ENCODE peak calls at places on chromosomes 5 and 9, in nine cellular contexts. One of them, this sample, is unnamed.

GRCh38 chr5:159187674-159188164 is 21.6 kb downstream of the RNF145 start:
- DNase-seq in tibial nerve: no peak
- DNase-seq in cardiac fibroblast: no peak
- DNase-seq in esophagus squamous epithelium: no peak
- DNase-seq in AG09319: no peak
- DNase-seq in HCT116: no peak
- DNase-seq in AG04449: no peak
- DNase-seq in neural progenitor cell: no peak
- DNase-seq in astrocyte: no peak
- DNase-seq in this sample: no peak

GRCh38 chr9:101352892-101353462 is 31.8 kb downstream of the BAAT start:
- DNase-seq in AG09319: no peak
- DNase-seq in esophagus squamous epithelium: no peak
- DNase-seq in neural progenitor cell: no peak
- DNase-seq in tibial nerve: no peak
- DNase-seq in HCT116: no peak
- DNase-seq in astrocyte: no peak
- DNase-seq in cardiac fibroblast: no peak
- DNase-seq in AG04449: no peak
- DNase-seq in this sample: no peak

GRCh38 chr9:70561805-70562395 is 147.4 kb upstream of the KLF9 start:
- DNase-seq in HCT116: no peak
- DNase-seq in tibial nerve: no peak
- DNase-seq in AG04449: no peak
- DNase-seq in astrocyte: no peak
- DNase-seq in esophagus squamous epithelium: no peak
- DNase-seq in cardiac fibroblast: no peak
- DNase-seq in AG09319: peak; percentile 77
- DNase-seq in neural progenitor cell: no peak
- DNase-seq in this sample: no peak

GRCh38 chr5:38420691-38421395 is 135.6 kb downstream of the LIFR start:
- DNase-seq in cardiac fibroblast: peak; percentile 75
- DNase-seq in esophagus squamous epithelium: no peak
- DNase-seq in astrocyte: peak; percentile 36
- DNase-seq in AG04449: no peak
- DNase-seq in neural progenitor cell: peak; percentile 61
- DNase-seq in HCT116: peak; percentile 60
- DNase-seq in tibial nerve: peak; percentile 61
- DNase-seq in AG09319: no peak
- DNase-seq in this sample: no peak

GRCh38 chr9:27528886-27529315 is 713 bp downstream of the MOB3B start:
- DNase-seq in HCT116: no peak
- DNase-seq in astrocyte: peak; percentile 2
- DNase-seq in tibial nerve: peak; percentile 30
- DNase-seq in AG09319: no peak
- DNase-seq in neural progenitor cell: peak; percentile 80
- DNase-seq in cardiac fibroblast: no peak
- DNase-seq in AG04449: no peak
- DNase-seq in esophagus squamous epithelium: peak; percentile 5
- DNase-seq in this sample: peak; percentile 54

GRCh38 chr9:72703574-72703973 is 182.2 kb downstream of the TMC1 start:
- DNase-seq in HCT116: no peak
- DNase-seq in tibial nerve: no peak
- DNase-seq in AG04449: no peak
- DNase-seq in astrocyte: peak; percentile 43
- DNase-seq in cardiac fibroblast: no peak
- DNase-seq in AG09319: no peak
- DNase-seq in esophagus squamous epithelium: no peak
- DNase-seq in neural progenitor cell: no peak
- DNase-seq in this sample: no peak

GRCh38 chr9:13956107-13956506 is 357.8 kb downstream of the NFIB start:
- DNase-seq in neural progenitor cell: no peak
- DNase-seq in AG09319: no peak
- DNase-seq in HCT116: no peak
- DNase-seq in cardiac fibroblast: no peak
- DNase-seq in astrocyte: no peak
- DNase-seq in AG04449: no peak
- DNase-seq in esophagus squamous epithelium: no peak
- DNase-seq in tibial nerve: no peak
- DNase-seq in this sample: no peak

GRCh38 chr5:154465169-154465568 is 12.9 kb downstream of the HAND1 start:
- DNase-seq in astrocyte: no peak
- DNase-seq in tibial nerve: no peak
- DNase-seq in neural progenitor cell: no peak
- DNase-seq in HCT116: peak; percentile 23
- DNase-seq in esophagus squamous epithelium: no peak
- DNase-seq in AG09319: no peak
- DNase-seq in cardiac fibroblast: peak; percentile 76
- DNase-seq in AG04449: no peak
- DNase-seq in this sample: no peak

GRCh38 chr5:83401122-83401620 is 70.4 kb upstream of the VCAN start:
- DNase-seq in HCT116: no peak
- DNase-seq in AG09319: no peak
- DNase-seq in astrocyte: no peak
- DNase-seq in tibial nerve: no peak
- DNase-seq in AG04449: no peak
- DNase-seq in cardiac fibroblast: no peak
- DNase-seq in neural progenitor cell: no peak
- DNase-seq in esophagus squamous epithelium: no peak
- DNase-seq in this sample: no peak

GRCh38 chr5:73867344-73868335 is 241.6 kb downstream of the ARHGEF28 start:
- DNase-seq in AG04449: no peak
- DNase-seq in HCT116: no peak
- DNase-seq in astrocyte: peak; percentile 47
- DNase-seq in tibial nerve: no peak
- DNase-seq in esophagus squamous epithelium: no peak
- DNase-seq in AG09319: peak; percentile 24
- DNase-seq in cardiac fibroblast: peak; percentile 23
- DNase-seq in neural progenitor cell: no peak
- DNase-seq in this sample: no peak

GRCh38 chr9:79694676-79695400 is 123.1 kb downstream of the TLE4 start:
- DNase-seq in astrocyte: peak; percentile 91
- DNase-seq in HCT116: no peak
- DNase-seq in tibial nerve: no peak
- DNase-seq in neural progenitor cell: peak; percentile 81
- DNase-seq in esophagus squamous epithelium: no peak
- DNase-seq in AG09319: no peak
- DNase-seq in AG04449: peak; percentile 89
- DNase-seq in cardiac fibroblast: peak; percentile 70
- DNase-seq in this sample: no peak

GRCh38 chr5:145855842-145856267 is 17.0 kb downstream of the GRXCR2 start:
- DNase-seq in HCT116: no peak
- DNase-seq in neural progenitor cell: no peak
- DNase-seq in esophagus squamous epithelium: no peak
- DNase-seq in astrocyte: no peak
- DNase-seq in AG04449: no peak
- DNase-seq in cardiac fibroblast: no peak
- DNase-seq in AG09319: no peak
- DNase-seq in tibial nerve: no peak
- DNase-seq in this sample: no peak

DNA sequence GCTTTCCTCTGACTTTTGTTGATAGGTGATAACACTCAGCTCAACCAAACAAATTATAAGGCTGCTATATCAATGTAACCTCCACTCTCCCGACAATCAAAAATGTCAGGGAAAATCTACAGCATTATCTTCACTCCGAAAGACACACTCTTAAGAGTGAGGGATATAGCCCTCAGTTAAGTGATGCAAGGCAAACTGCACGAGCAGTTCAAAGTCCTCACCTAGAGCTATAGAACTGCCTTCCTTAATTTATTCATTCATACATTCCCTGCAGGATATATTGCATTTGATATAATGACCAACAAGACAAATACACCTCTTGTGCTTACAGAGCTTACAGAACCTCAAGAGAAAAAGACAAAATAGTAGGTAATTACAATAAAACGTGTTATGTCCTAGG is 378.1 kb downstream of the ELAVL2 start:
- DNase-seq in tibial nerve: no peak
- DNase-seq in AG09319: no peak
- DNase-seq in neural progenitor cell: no peak
- DNase-seq in esophagus squamous epithelium: no peak
- DNase-seq in cardiac fibroblast: no peak
- DNase-seq in astrocyte: no peak
- DNase-seq in HCT116: no peak
- DNase-seq in AG04449: no peak
- DNase-seq in this sample: no peak
- TF ChIP-seq CTCF in tibial nerve: no peak
- TF ChIP-seq CTCF in AG09319: no peak
- TF ChIP-seq CTCF in neural progenitor cell: no peak
- TF ChIP-seq CTCF in esophagus squamous epithelium: no peak
- TF ChIP-seq CTCF in cardiac fibroblast: no peak
- TF ChIP-seq CTCF in astrocyte: no peak
- TF ChIP-seq CTCF in HCT116: no peak
- TF ChIP-seq CTCF in AG04449: no peak
- TF ChIP-seq CTCF in this sample: no peak

GRCh38 chr5:167263185-167263584 is 1028.3 kb upstream of the WWC1 start:
- DNase-seq in AG09319: no peak
- DNase-seq in astrocyte: no peak
- DNase-seq in cardiac fibroblast: no peak
- DNase-seq in AG04449: peak; percentile 23
- DNase-seq in HCT116: no peak
- DNase-seq in esophagus squamous epithelium: no peak
- DNase-seq in neural progenitor cell: no peak
- DNase-seq in tibial nerve: no peak
- DNase-seq in this sample: no peak

GRCh38 chr5:167255931-167256330 is 1035.5 kb upstream of the WWC1 start:
- DNase-seq in astrocyte: no peak
- DNase-seq in HCT116: no peak
- DNase-seq in neural progenitor cell: no peak
- DNase-seq in AG04449: no peak
- DNase-seq in cardiac fibroblast: no peak
- DNase-seq in esophagus squamous epithelium: no peak
- DNase-seq in AG09319: no peak
- DNase-seq in tibial nerve: no peak
- DNase-seq in this sample: no peak

GRCh38 chr5:167261309-167262100 is 1029.9 kb upstream of the WWC1 start:
- DNase-seq in tibial nerve: no peak
- DNase-seq in AG04449: no peak
- DNase-seq in neural progenitor cell: peak; percentile 21
- DNase-seq in astrocyte: no peak
- DNase-seq in AG09319: no peak
- DNase-seq in HCT116: no peak
- DNase-seq in cardiac fibroblast: peak; percentile 5
- DNase-seq in esophagus squamous epithelium: no peak
- DNase-seq in this sample: no peak
- TF ChIP-seq CTCF in tibial nerve: no peak
- TF ChIP-seq CTCF in AG04449: peak; percentile 8
- TF ChIP-seq CTCF in neural progenitor cell: peak; percentile 59
- TF ChIP-seq CTCF in astrocyte: peak; percentile 17
- TF ChIP-seq CTCF in AG09319: peak; percentile 21
- TF ChIP-seq CTCF in HCT116: peak; percentile 28
- TF ChIP-seq CTCF in cardiac fibroblast: no peak
- TF ChIP-seq CTCF in esophagus squamous epithelium: no peak
- TF ChIP-seq CTCF in this sample: no peak

DNA sequence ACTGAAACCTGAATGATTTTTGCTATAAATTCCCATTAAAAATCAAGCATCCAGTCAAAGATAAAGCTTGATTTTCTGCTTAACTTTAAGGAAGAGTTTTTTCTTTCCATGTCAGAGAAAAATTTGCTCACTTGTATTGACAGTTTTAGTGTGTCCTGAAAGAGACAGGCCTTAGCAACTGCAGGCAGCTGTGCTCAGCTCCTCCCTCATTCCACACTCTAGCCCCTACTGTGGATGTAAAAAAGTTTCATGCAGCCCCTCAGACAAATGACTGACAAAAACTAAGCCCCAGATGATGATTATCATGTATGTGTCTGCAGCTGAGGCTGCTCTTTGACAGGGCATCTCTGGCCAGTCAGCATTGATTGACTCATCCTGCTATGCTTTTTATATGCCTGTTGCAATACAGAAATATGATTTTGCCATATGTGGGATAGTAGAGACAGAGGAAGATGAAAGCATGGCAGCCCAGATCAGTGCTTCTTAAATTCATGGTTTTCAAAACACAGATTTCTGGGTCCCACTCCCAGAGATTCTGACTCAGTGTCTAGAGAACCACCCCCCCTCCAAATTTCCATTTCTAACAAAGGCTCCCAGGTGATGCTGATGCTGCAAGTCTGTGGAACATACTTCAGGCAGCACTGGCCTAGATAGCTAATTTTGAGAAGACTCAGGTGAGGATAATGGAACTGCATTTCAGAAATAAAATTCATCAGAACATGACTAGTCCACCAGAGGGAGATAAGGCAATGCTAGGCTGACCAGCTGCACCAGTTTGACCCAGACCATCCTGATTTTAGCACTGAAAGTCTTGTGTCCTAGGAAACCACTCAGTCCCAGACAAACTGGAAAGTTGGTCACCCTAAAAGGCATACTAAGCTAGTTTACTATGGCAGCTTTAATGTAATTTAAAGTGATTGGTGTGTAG is 298.7 kb upstream of the KCNN2 start:
- DNase-seq in cardiac fibroblast: no peak
- DNase-seq in AG04449: no peak
- DNase-seq in neural progenitor cell: peak; percentile 17
- DNase-seq in esophagus squamous epithelium: no peak
- DNase-seq in HCT116: no peak
- DNase-seq in astrocyte: no peak
- DNase-seq in tibial nerve: no peak
- DNase-seq in AG09319: no peak
- DNase-seq in this sample: no peak
- TF ChIP-seq CTCF in cardiac fibroblast: no peak
- TF ChIP-seq CTCF in AG04449: peak; percentile 19
- TF ChIP-seq CTCF in neural progenitor cell: peak; percentile 28
- TF ChIP-seq CTCF in esophagus squamous epithelium: no peak
- TF ChIP-seq CTCF in HCT116: no peak
- TF ChIP-seq CTCF in astrocyte: no peak
- TF ChIP-seq CTCF in tibial nerve: no peak
- TF ChIP-seq CTCF in AG09319: no peak
- TF ChIP-seq CTCF in this sample: no peak

GRCh38 chr9:125548141-125548540 is 158.9 kb downstream of the MAPKAP1 start:
- DNase-seq in esophagus squamous epithelium: no peak
- DNase-seq in AG09319: no peak
- DNase-seq in astrocyte: no peak
- DNase-seq in tibial nerve: no peak
- DNase-seq in cardiac fibroblast: no peak
- DNase-seq in HCT116: no peak
- DNase-seq in neural progenitor cell: no peak
- DNase-seq in AG04449: no peak
- DNase-seq in this sample: no peak

GRCh38 chr9:125551781-125552180 is 155.2 kb downstream of the MAPKAP1 start:
- DNase-seq in cardiac fibroblast: no peak
- DNase-seq in astrocyte: no peak
- DNase-seq in HCT116: no peak
- DNase-seq in tibial nerve: no peak
- DNase-seq in AG09319: no peak
- DNase-seq in AG04449: no peak
- DNase-seq in esophagus squamous epithelium: no peak
- DNase-seq in neural progenitor cell: no peak
- DNase-seq in this sample: no peak

GRCh38 chr9:125549465-125550215 is 157.4 kb downstream of the MAPKAP1 start:
- DNase-seq in esophagus squamous epithelium: no peak
- DNase-seq in tibial nerve: no peak
- DNase-seq in neural progenitor cell: no peak
- DNase-seq in HCT116: no peak
- DNase-seq in AG09319: peak; percentile 92
- DNase-seq in cardiac fibroblast: peak; percentile 63
- DNase-seq in AG04449: no peak
- DNase-seq in astrocyte: peak; percentile 62
- DNase-seq in this sample: peak; percentile 32

GRCh38 chr9:125550633-125551032 is 156.4 kb downstream of the MAPKAP1 start:
- DNase-seq in astrocyte: no peak
- DNase-seq in HCT116: no peak
- DNase-seq in cardiac fibroblast: no peak
- DNase-seq in esophagus squamous epithelium: no peak
- DNase-seq in AG04449: no peak
- DNase-seq in neural progenitor cell: no peak
- DNase-seq in AG09319: no peak
- DNase-seq in tibial nerve: no peak
- DNase-seq in this sample: no peak

GRCh38 chr9:125550216-125550614 is 156.8 kb downstream of the MAPKAP1 start:
- DNase-seq in tibial nerve: no peak
- DNase-seq in HCT116: no peak
- DNase-seq in cardiac fibroblast: peak; percentile 47
- DNase-seq in astrocyte: peak; percentile 76
- DNase-seq in AG04449: no peak
- DNase-seq in esophagus squamous epithelium: no peak
- DNase-seq in AG09319: no peak
- DNase-seq in neural progenitor cell: no peak
- DNase-seq in this sample: no peak
- TF ChIP-seq CTCF in tibial nerve: no peak
- TF ChIP-seq CTCF in HCT116: no peak
- TF ChIP-seq CTCF in cardiac fibroblast: no peak
- TF ChIP-seq CTCF in astrocyte: no peak
- TF ChIP-seq CTCF in AG04449: no peak
- TF ChIP-seq CTCF in esophagus squamous epithelium: no peak
- TF ChIP-seq CTCF in AG09319: no peak
- TF ChIP-seq CTCF in neural progenitor cell: no peak
- TF ChIP-seq CTCF in this sample: no peak